ENCODE peak calls at places on chromosomes 6 and 20, in ten cellular contexts. S is stimulated activated CD4-positive, alpha-beta T cell treated with anti-CD3 and anti-CD28 coated beads, Interleukin-15, amount 100 ng/mL, for 24 hours; U is NCI-H510A; N is psoas muscle; J is SW480; H is DMS153; W is HEK293T; I is NCI-H1417 treated with DMSO at 0.1 percent for 48 hours; G is HFFc6; Z is activated T-helper 1 cell treated with anti-CD3 and anti-CD28 coated beads, Interleukin-12 subunit alpha, Interleukin-12 subunit beta, Interleukin-2, Interleukin-4 antibody, amounts not matched to agents 30 ng/mL and 10 ng/mL and 1 ng/mL, durations not matched to agents 14 hours and 24 hours and 36 hours. B is an unnamed sample.

GRCh38 chr20:19254956-19255355 is 42.5 kb downstream of the SLC24A3 start:
- DNase-seq in N (no peak), U (no peak), I (no peak), J (no peak), H (peak), G (no peak), S (no peak), W (no peak), Z (no peak), B (no peak)

GRCh38 chr6:14682821-14683220 is 563.0 kb upstream of the JARID2 start:
- DNase-seq in G (peak), N (no peak), S (no peak), J (peak), Z (no peak), I (no peak), H (no peak), W (no peak), U (no peak), B (no peak)

GRCh38 chr20:17179840-17180239 is 47.0 kb upstream of the PCSK2 start:
- DNase-seq in U (no peak), H (no peak), I (no peak), S (no peak), G (no peak), J (no peak), N (no peak), Z (no peak), W (no peak), B (no peak)

GRCh38 chr20:39534846-39535245 is 572.7 kb downstream of the DHX35 start:
- DNase-seq in G (no peak), W (no peak), U (no peak), J (no peak), S (no peak), Z (no peak), I (no peak), N (no peak), H (no peak), B (no peak)

GRCh38 chr20:8545212-8545611 is 413.1 kb downstream of the PLCB1 start:
- DNase-seq in U (no peak), Z (no peak), S (no peak), H (no peak), N (no peak), J (no peak), I (no peak), W (no peak), G (peak), B (no peak)

GRCh38 chr20:1685304-1686052 is 27.9 kb upstream of the SIRPG start:
- DNase-seq in J (no peak), S (no peak), N (no peak), W (no peak), I (no peak), Z (no peak), U (no peak), H (no peak), G (no peak), B (no peak)

GRCh38 chr6:75204222-75204958 is 1.5 kb downstream of the COL12A1 start:
- DNase-seq in J (peak), S (peak), W (peak), N (peak), H (peak), Z (no peak), U (peak), I (no peak), G (peak), B (peak)

GRCh38 chr6:28589234-28589951 is 63.7 kb downstream of the GPX5 start:
- DNase-seq in N (no peak), Z (peak), H (peak), U (no peak), G (peak), S (peak), J (peak), W (peak), I (no peak), B (peak)

GRCh38 chr20:49768204-49769124 is 44.2 kb upstream of the SLC9A8 start:
- DNase-seq in U (no peak), I (no peak), H (peak), Z (peak), J (peak), N (peak), S (peak), G (peak), W (no peak), B (no peak)

GRCh38 chr20:22462975-22463914 is 121.1 kb downstream of the FOXA2 start:
- DNase-seq in Z (no peak), I (peak), G (no peak), H (peak), J (no peak), W (no peak), U (peak), N (no peak), S (no peak), B (no peak)

GRCh38 chr6:95099410-95099809 is 477.9 kb upstream of the MANEA start:
- DNase-seq in S (no peak), H (no peak), G (no peak), I (no peak), W (no peak), Z (no peak), J (no peak), N (no peak), U (no peak), B (no peak)

GRCh38 chr6:121597654-121598053 is 162.2 kb downstream of the GJA1 start:
- DNase-seq in I (no peak), G (peak), H (no peak), N (no peak), Z (no peak), W (no peak), J (no peak), U (no peak), S (no peak), B (no peak)